ENCODE peak calls at places on chromosomes 5 and 9, in ten cellular contexts. P is CD8-positive, alpha-beta T cell; X is stomach; B is SJSA1; N is iPS DF 6.9; O is lower lobe of right lung; Y is tibial nerve; S is HepG2; I is IMR-90; R is heart left ventricle. A is an unnamed sample.

GRCh38 chr5:42691413-42691861 is 65.2 kb upstream of the CCDC152 start:
- DNase-seq in P (no peak), X (no peak), B (no peak), N (no peak), O (no peak), Y (no peak), S (no peak), I (peak; percentile 11), R (no peak), A (no peak)

GRCh38 chr5:56183507-56183906 is 49.6 kb downstream of the ANKRD55 start:
- DNase-seq in P (no peak), X (no peak), B (peak; percentile 77), N (no peak), O (no peak), Y (no peak), S (peak; percentile 36), I (peak; percentile 98), R (no peak), A (peak; percentile 25)

GRCh38 chr9:4126184-4126865 is 173.5 kb downstream of the GLIS3 start:
- DNase-seq in P (no peak), X (no peak), B (peak; percentile 52), N (no peak), O (no peak), Y (no peak), S (no peak), I (peak; percentile 80), R (no peak), A (no peak)

GRCh38 chr9:1049641-1050040 is 516 bp upstream of the DMRT2 start:
- DNase-seq in P (no peak), X (no peak), B (no peak), N (no peak), O (no peak), Y (no peak), S (no peak), I (no peak), R (no peak), A (no peak)

GRCh38 chr5:146283344-146283761 is 55.3 kb upstream of the POU4F3 start:
- DNase-seq in P (no peak), X (no peak), B (peak; percentile 89), N (no peak), O (no peak), Y (no peak), S (peak; percentile 18), I (peak; percentile 96), R (no peak), A (peak; percentile 86)

GRCh38 chr9:72977670-72978069 is 24.8 kb upstream of the ALDH1A1 start:
- DNase-seq in P (no peak), X (no peak), B (no peak), N (no peak), O (no peak), Y (no peak), S (no peak), I (no peak), R (no peak), A (no peak)

GRCh38 chr9:115945009-115945431 is 208.6 kb upstream of the PAPPA start:
- DNase-seq in P (no peak), X (no peak), B (no peak), N (no peak), O (peak; percentile 45), Y (no peak), S (no peak), I (peak; percentile 20), R (no peak), A (no peak)

GRCh38 chr5:2266668-2267240 is 384.0 kb upstream of the IRX4 start:
- DNase-seq in P (no peak), X (no peak), B (no peak), N (no peak), O (no peak), Y (no peak), S (no peak), I (no peak), R (no peak), A (no peak)

GRCh38 chr9:127915325-127915752 is 1.5 kb downstream of the ST6GALNAC4 start:
- DNase-seq in P (no peak), X (no peak), B (no peak), N (no peak), O (no peak), Y (no peak), S (no peak), I (no peak), R (no peak), A (no peak)

GRCh38 chr5:174623438-174624019 is 100.9 kb upstream of the MSX2 start:
- DNase-seq in P (no peak), X (no peak), B (no peak), N (no peak), O (no peak), Y (no peak), S (no peak), I (no peak), R (no peak), A (no peak)

GRCh38 chr9:111036068-111036789 is 2.0 kb downstream of the LPAR1 start:
- DNase-seq in P (no peak), X (peak; percentile 66), B (no peak), N (no peak), O (peak; percentile 71), Y (peak; percentile 73), S (no peak), I (peak; percentile 68), R (peak; percentile 78), A (no peak)

GRCh38 chr5:159469496-159470370 is 139.4 kb upstream of the IL12B start:
- DNase-seq in P (no peak), X (no peak), B (no peak), N (no peak), O (no peak), Y (no peak), S (no peak), I (no peak), R (no peak), A (no peak)

GRCh38 chr9:87569008-87569908 is 71.6 kb downstream of the DAPK1 start:
- DNase-seq in P (no peak), X (no peak), B (no peak), N (no peak), O (no peak), Y (no peak), S (peak; percentile 91), I (no peak), R (no peak), A (no peak)
- H3K4me1 ChIP-seq in P (no peaks in the 10 kb centered on the region), X (peaks cover 100% of the 10 kb centered on the region), B (peaks cover 87% of the 10 kb centered on the region), N (peaks cover 13% of the 10 kb centered on the region), O (peaks cover 73% of the 10 kb centered on the region), Y (peaks cover 4% of the 10 kb centered on the region), S (peaks cover 71% of the 10 kb centered on the region), I (no peaks in the 10 kb centered on the region), R (no peaks in the 10 kb centered on the region), A (no peaks in the 10 kb centered on the region)

DNA sequence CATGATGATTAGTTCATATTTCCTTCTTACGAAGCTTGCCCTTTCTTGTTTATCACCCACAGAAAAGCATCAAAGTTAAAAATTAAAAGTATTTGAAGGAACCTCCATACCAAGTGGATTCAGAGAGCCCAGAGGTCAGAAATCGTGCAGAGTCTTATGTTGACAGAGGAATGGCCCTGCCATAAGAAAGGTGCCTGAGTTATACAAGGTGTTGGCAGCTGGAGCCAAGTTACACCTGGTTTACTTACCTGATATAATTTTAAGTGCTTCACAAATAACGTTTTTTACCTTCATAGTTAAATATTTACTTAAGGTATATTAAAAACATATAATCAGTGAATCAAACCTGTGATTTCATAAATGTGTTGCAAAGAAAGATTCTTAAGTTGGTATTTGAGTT is 42.3 kb upstream of the DHFR start:
- DNase-seq in P (no peak), X (no peak), B (no peak), N (no peak), O (no peak), Y (no peak), S (no peak), I (no peak), R (no peak), A (no peak)
- H3K4me1 ChIP-seq in P (no peaks in the 10 kb centered on the region), X (no peaks in the 10 kb centered on the region), B (no peaks in the 10 kb centered on the region), N (no peaks in the 10 kb centered on the region), O (no peaks in the 10 kb centered on the region), Y (no peaks in the 10 kb centered on the region), S (no peaks in the 10 kb centered on the region), I (no peaks in the 10 kb centered on the region), R (no peaks in the 10 kb centered on the region), A (no peaks in the 10 kb centered on the region)

DNA sequence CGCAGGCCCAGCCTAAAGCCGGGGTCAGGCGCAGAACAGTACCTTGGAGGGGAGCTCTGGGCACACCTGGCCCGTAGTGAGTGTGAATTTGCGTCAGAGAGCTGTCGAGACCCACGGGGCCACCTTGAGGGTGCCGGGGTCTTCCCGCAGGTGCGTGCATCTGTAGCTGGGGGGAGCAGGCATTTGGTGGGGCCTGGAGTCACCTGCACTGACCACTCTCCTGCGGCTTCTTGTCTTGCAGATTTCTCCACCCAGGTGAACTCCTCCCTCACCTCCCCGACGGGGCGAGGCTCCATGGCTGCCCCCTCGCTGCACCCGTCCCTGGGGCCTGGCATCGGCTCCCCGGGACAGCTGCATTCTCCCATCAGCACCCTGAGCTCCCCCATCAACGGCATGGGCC is 75.1 kb downstream of the RXRA start:
- DNase-seq in P (no peak), X (no peak), B (no peak), N (no peak), O (no peak), Y (no peak), S (no peak), I (no peak), R (no peak), A (no peak)
- H3K4me1 ChIP-seq in P (peaks cover 51% of the 10 kb centered on the region), X (peaks cover 96% of the 10 kb centered on the region), B (peaks cover 40% of the 10 kb centered on the region), N (peaks cover 2% of the 10 kb centered on the region), O (peaks cover 74% of the 10 kb centered on the region), Y (peaks cover 57% of the 10 kb centered on the region), S (no peaks in the 10 kb centered on the region), I (peaks cover 17% of the 10 kb centered on the region), R (peaks cover 38% of the 10 kb centered on the region), A (peaks cover 27% of the 10 kb centered on the region)

GRCh38 chr9:136295537-136296433 is 8.1 kb downstream of the CCDC187 start:
- DNase-seq in P (no peak), X (no peak), B (no peak), N (no peak), O (no peak), Y (no peak), S (peak; percentile 37), I (no peak), R (peak; percentile 44), A (no peak)

GRCh38 chr9:136297766-136298735 is 5.8 kb downstream of the CCDC187 start:
- DNase-seq in P (no peak), X (no peak), B (no peak), N (no peak), O (no peak), Y (no peak), S (no peak), I (no peak), R (peak; percentile 8), A (no peak)

GRCh38 chr9:136297016-136297691 is 6.7 kb downstream of the CCDC187 start:
- DNase-seq in P (no peak), X (peak; percentile 89), B (no peak), N (no peak), O (peak; percentile 68), Y (no peak), S (peak; percentile 89), I (no peak), R (peak; percentile 56), A (peak; percentile 69)

GRCh38 chr9:136295055-136295454 is 8.8 kb downstream of the CCDC187 start:
- DNase-seq in P (no peak), X (no peak), B (no peak), N (no peak), O (no peak), Y (no peak), S (no peak), I (no peak), R (no peak), A (no peak)

DNA sequence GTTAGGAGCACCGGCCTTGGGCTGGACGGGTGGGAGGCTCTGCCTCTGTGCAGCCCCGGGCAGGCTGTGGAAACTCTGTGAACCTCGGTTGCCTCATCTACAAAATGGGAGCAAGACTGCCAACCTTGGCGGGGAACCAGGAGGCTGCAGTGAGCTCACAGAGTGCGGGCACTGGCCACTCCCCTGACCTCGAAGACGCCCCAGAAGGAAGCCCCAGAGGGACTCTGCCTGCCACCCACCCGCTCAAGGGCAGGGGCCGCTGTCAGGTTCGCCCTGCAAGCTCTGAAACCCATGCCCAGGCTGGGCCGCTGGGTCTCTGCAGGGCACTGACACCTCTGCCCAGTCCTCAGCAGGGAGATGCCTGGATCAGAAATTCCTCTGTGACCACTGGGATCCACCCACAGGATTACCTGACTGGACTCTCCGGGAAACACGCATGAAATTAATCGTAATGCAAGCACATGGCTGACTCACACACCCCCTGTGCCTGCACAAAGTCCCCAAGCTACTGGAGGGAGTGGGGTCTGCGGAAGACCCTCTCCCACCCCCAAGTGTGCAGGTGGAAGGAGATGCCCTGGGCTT is 7.4 kb downstream of the CCDC187 start:
- DNase-seq in P (no peak), X (no peak), B (no peak), N (no peak), O (peak; percentile 30), Y (no peak), S (no peak), I (no peak), R (peak; percentile 61), A (no peak)
- H3K4me1 ChIP-seq in P (no peaks in the 10 kb centered on the region), X (peaks cover 25% of the 10 kb centered on the region), B (peaks cover 9% of the 10 kb centered on the region), N (no peaks in the 10 kb centered on the region), O (no peaks in the 10 kb centered on the region), Y (no peaks in the 10 kb centered on the region), S (peaks cover 45% of the 10 kb centered on the region), I (no peaks in the 10 kb centered on the region), R (no peaks in the 10 kb centered on the region), A (peaks cover 11% of the 10 kb centered on the region)